ENCODE peak calls at places on chromosomes 13 and 19, in eight cellular contexts. L is OCI-LY7, R is GM23248, A is hepatocyte, I is PC-9, U is HCT116, X is Karpas-422, T is PC-3. B is an unnamed sample. For H3K9me2, the result is how much of the 10 kb centered on the place peaks cover.

GRCh38 chr19:32357720-32358119 is 12.3 kb downstream of the ZNF507 start:
- DNase-seq in L (no peak), R (peak), A (no peak), I (no peak), U (no peak), X (peak), T (peak), B (no peak)

GRCh38 chr19:33621065-33621785 is 528 bp upstream of the CHST8 start:
- DNase-seq in L (no peak), R (no peak), A (no peak), I (no peak), U (no peak), X (no peak), T (no peak), B (peak)

GRCh38 chr13:92188574-92188973 is 790.2 kb downstream of the GPC5 start:
- DNase-seq in L (no peak), R (no peak), A (no peak), I (no peak), U (no peak), X (no peak), T (no peak), B (no peak)

GRCh38 chr13:52027832-52028231 is 3.3 kb downstream of the UTP14C start:
- DNase-seq in L (no peak), R (no peak), A (no peak), I (no peak), U (no peak), X (no peak), T (no peak), B (no peak)

GRCh38 chr13:51849145-51850101 is 4.4 kb upstream of the TMEM272 start:
- DNase-seq in L (peak), R (peak), A (no peak), I (no peak), U (peak), X (peak), T (peak), B (peak)

GRCh38 chr13:59633290-59633689 is 530.4 kb downstream of the DIAPH3 start:
- DNase-seq in L (no peak), R (no peak), A (no peak), I (no peak), U (no peak), X (no peak), T (no peak), B (no peak)

GRCh38 chr13:106567421-106568224 is at the start of gene ARGLU1:
- DNase-seq in L (peak), R (peak), A (peak), I (peak), U (no peak), X (peak), T (peak), B (peak)

GRCh38 chr19:21023901-21024300 is 3.4 kb downstream of the ZNF430 start:
- DNase-seq in L (no peak), R (peak), A (peak), I (no peak), U (no peak), X (no peak), T (peak), B (no peak)

GRCh38 chr19:48556163-48556562 is 4.2 kb downstream of the SULT2B1 start:
- DNase-seq in L (no peak), R (peak), A (peak), I (peak), U (no peak), X (no peak), T (peak), B (peak)

GRCh38 chr13:100382787-100383186 is 205.8 kb downstream of the GGACT start:
- DNase-seq in L (no peak), R (peak), A (no peak), I (no peak), U (no peak), X (no peak), T (no peak), B (no peak)

GRCh38 chr19:12838893-12839656 is 760 bp downstream of the MAST1 start:
- DNase-seq in L (peak), R (no peak), A (no peak), I (no peak), U (no peak), X (peak), T (peak), B (no peak)

GRCh38 chr13:110310541-110311491 is 3.7 kb downstream of the COL4A2 start:
- DNase-seq in L (no peak), R (no peak), A (no peak), I (no peak), U (no peak), X (no peak), T (no peak), B (no peak)

GRCh38 chr19:38812004-38812840 is 523 bp downstream of the LGALS4 start:
- DNase-seq in L (no peak), R (no peak), A (no peak), I (no peak), U (no peak), X (no peak), T (no peak), B (no peak)

GRCh38 chr13:110405597-110406450 is 98.7 kb downstream of the COL4A2 start:
- DNase-seq in L (no peak), R (peak), A (no peak), I (no peak), U (no peak), X (no peak), T (no peak), B (no peak)

DNA sequence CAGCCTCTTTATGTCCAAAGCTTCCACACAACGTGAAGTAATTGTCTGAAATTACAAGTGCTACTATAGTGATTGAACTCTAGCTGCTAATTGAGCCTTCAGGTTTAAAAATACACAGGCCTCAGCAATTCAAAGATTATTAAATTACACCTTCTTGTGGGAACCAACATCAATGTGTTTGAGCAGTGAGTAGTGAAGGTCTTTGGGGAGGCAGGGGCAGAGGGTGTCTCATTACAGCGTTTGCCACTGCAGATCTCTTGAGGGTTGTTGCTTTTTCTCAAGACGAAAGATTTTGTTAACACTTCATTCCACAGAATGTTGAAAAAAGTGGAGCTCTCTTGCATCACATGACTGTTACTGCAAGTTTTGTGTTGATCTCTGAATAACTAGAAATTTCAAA is 253.6 kb downstream of the ATP8A2 start:
- DNase-seq in L (no peak), R (no peak), A (no peak), I (no peak), U (no peak), X (no peak), T (no peak), B (no peak)
- H3K9me2 ChIP-seq in L (under half), R (under half), A (under half), I (under half), U (under half), X (under half), T (under half), B (under half)

DNA sequence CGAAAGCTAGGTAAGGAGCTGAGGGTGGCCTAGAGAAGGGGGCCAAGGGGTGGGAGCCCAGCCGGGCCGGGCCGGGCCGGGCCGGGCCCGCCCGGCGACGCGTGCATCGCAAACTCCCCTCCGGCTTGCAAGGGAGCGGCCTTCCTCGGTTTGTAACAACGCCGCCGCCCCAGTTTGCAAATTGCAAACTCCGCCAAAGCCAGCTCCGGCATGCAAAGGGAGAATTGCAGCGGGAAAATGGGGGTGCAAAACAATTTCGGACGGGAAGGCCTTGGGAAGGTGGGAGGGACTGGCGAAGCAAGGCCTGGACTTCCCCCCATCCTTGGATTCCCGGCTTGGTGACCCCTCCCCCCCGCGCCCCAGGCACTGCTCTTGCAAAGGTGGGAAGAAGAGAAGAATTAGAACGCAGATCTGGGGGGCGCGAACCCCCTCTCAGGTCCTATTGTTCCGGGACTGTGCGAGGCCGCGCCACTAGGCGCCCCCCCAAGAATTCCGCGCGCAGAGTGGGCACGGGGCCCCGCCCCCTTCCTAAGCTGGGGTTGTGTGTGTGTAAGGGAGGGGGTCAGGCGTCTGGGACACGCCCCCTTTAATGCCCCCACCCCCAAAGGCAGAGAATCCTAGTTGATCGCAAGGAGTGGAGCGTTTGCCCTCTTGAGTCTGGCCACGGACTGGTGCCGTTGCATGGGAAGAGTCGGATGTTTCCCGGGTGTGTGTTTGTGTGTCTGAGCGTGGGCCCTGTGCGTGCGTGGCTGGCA is 926 bp downstream of the PRR12 start:
- DNase-seq in L (peak), R (peak), A (peak), I (peak), U (no peak), X (peak), T (peak), B (peak)
- H3K9me2 ChIP-seq in L (under half), R (under half), A (under half), I (under half), U (under half), X (under half), T (under half), B (under half)

DNA sequence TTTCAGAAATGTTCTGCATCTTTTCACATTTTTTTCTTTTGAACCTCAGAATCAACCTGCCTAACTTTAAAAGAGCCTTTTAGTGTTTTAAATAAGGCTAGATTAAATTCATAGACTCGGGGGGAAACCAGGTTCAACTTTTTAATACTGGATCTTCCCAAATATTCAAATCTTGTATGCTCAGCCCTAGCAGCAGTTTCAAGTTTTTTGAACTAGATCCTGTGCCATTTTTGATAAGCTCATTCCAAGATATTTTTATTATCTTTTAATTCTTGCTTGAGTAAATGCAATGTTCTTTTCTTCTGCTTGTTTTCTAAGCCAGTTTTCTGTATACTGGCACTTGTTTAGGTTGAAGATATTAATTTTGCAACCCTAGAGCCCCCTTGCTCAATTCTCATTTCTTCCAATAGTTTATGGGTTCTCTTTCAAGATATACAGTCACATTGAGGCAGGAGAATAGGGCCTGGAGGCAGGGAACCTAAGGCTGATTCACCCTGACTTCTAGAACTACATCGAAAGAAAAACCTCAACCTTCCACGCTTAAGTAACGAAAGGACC is 13.1 kb upstream of the PNMA8C start:
- DNase-seq in L (no peak), R (no peak), A (no peak), I (no peak), U (no peak), X (no peak), T (no peak), B (no peak)
- H3K9me2 ChIP-seq in L (under half), R (under half), A (under half), I (under half), U (under half), X (under half), T (under half), B (under half)

DNA sequence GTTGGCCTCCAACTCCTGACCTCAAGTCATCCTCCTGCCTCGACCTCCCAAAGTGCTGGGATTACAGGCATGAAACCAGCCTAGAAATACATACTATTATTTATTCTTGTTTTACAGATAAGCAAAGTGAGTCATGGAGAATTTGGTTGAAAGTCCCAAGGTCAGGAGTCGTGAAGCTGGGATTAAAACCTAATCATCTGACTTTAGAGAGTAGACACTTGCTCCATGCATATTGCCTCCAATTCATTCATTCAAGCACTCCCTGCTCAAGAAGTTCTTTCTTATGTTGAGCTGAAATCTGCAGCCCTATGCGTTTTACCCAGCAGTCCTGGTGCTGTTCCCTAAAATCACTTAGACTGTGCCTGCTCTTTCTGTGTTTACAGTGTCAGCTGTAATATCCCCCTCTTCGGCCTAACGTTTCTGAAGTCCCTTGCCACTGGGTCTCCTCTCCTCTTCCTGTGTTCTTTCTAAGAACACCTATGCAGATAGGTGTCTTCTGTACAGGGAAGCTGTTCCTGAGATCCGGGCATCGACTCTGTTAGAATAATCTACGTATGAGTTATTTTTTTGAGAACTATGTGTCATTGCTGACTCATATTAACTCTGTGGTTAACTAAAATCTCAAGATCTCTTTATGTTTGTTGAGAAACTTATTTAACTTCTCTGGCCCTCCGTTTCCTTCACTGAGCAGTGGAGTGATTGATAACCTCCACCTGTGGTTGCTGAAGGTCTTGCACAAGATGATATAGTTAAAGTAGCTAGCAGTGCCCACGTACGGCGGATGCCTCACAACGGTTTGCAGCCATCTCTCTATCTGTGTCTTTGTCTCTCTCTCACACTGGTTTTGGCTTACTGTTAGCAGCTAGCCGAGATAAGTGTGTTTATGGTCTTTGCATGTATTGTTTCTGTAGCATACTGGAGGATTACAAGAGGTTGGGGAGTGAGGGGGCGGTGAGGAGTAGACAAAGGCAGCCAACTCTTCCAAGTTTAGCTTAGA is 4.6 kb downstream of the ALOX5AP start:
- DNase-seq in L (peak), R (peak), A (no peak), I (peak), U (peak), X (peak), T (peak), B (no peak)
- H3K9me2 ChIP-seq in L (under half), R (under half), A (under half), I (under half), U (under half), X (under half), T (under half), B (under half)

GRCh38 chr13:48637601-48638000 is 16.1 kb upstream of the CYSLTR2 start:
- DNase-seq in L (no peak), R (no peak), A (no peak), I (no peak), U (no peak), X (no peak), T (no peak), B (no peak)
- H3K9me2 ChIP-seq in L (under half), R (under half), A (under half), I (under half), U (under half), X (under half), T (under half), B (under half)

GRCh38 chr19:1039646-1040475 is at the start of gene ABCA7:
- DNase-seq in L (peak), R (peak), A (peak), I (peak), U (peak), X (peak), T (peak), B (peak)

GRCh38 chr19:1040476-1041271 is 767 bp downstream of the ABCA7 start:
- DNase-seq in L (peak), R (peak), A (peak), I (peak), U (peak), X (peak), T (peak), B (peak)

GRCh38 chr19:1041835-1042685 is 2.2 kb downstream of the ABCA7 start:
- DNase-seq in L (no peak), R (peak), A (no peak), I (no peak), U (peak), X (no peak), T (peak), B (no peak)

GRCh38 chr19:1042689-1043511 is 3.0 kb downstream of the ABCA7 start:
- DNase-seq in L (no peak), R (no peak), A (no peak), I (no peak), U (no peak), X (no peak), T (no peak), B (no peak)

DNA sequence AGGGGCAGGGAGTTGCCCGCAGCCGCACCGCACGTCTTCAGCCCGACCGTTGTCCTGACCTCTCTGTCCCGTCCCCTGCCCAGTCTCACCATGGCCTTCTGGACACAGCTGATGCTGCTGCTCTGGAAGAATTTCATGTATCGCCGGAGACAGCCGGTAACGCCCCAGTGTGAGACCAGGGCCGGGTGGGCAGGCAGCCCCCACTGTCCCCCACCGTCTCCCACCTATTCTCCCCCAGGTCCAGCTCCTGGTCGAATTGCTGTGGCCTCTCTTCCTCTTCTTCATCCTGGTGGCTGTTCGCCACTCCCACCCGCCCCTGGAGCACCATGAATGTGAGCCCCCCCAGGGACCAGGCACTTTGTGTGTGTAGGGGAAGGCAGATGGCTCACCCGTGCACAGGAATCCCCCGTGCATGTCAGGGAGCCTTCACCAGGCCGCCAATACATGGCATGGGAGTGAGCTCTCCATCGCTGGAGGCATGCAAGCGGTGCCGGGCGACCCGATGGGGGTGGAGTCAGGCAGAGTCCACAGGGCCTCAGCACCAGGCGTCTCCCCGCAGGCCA is 1.4 kb downstream of the ABCA7 start:
- DNase-seq in L (no peak), R (no peak), A (no peak), I (no peak), U (no peak), X (no peak), T (no peak), B (no peak)
- H3K9me2 ChIP-seq in L (under half), R (under half), A (under half), I (under half), U (under half), X (under half), T (under half), B (under half)

DNA sequence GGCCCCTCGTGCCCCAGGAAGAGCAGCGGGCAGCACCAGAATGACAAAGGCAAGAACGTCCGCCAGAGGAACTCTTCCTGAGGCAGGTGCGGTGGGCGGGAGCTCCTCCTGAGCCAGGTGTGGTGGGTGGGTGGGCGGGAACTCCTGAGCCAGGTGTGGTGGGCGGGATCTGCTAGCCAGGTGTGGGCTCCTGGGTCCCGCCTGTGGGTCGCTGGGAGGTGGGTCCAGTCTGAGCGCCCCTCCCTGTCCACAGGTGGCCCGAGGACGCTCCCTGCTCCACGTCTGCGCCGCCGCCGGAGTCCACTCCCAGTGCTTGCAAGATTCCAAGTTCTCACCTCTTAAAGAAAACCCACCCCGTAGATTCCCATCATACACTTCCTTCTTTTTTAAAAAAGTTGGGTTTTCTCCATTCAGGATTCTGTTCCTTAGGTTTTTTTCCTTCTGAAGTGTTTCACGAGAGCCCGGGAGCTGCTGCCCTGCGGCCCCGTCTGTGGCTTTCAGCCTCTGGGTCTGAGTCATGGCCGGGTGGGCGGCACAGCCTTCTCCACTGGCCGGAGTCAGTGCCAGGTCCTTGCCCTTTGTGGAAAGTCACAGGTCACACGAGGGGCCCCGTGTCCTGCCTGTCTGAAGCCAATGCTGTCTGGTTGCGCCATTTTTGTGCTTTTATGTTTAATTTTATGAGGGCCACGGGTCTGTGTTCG is 7.0 kb upstream of the HCN2 start:
- DNase-seq in L (no peak), R (peak), A (no peak), I (no peak), U (no peak), X (no peak), T (no peak), B (peak)
- H3K9me2 ChIP-seq in L (under half), R (under half), A (under half), I (under half), U (under half), X (under half), T (under half), B (under half)

GRCh38 chr13:40340368-40341085 is 325.9 kb downstream of the FOXO1 start:
- DNase-seq in L (no peak), R (no peak), A (no peak), I (no peak), U (no peak), X (peak), T (peak), B (no peak)

GRCh38 chr13:40341501-40341900 is 324.9 kb downstream of the FOXO1 start:
- DNase-seq in L (no peak), R (no peak), A (no peak), I (no peak), U (no peak), X (peak), T (no peak), B (no peak)

GRCh38 chr13:40341086-40341471 is 325.4 kb downstream of the FOXO1 start:
- DNase-seq in L (no peak), R (no peak), A (no peak), I (no peak), U (no peak), X (no peak), T (no peak), B (peak)

GRCh38 chr13:40336228-40337221 is 329.9 kb downstream of the FOXO1 start:
- DNase-seq in L (no peak), R (no peak), A (peak), I (no peak), U (no peak), X (no peak), T (no peak), B (no peak)

GRCh38 chr13:40338217-40338616 is 328.2 kb downstream of the FOXO1 start:
- DNase-seq in L (no peak), R (no peak), A (no peak), I (no peak), U (no peak), X (no peak), T (no peak), B (no peak)
- H3K9me2 ChIP-seq in L (under half), R (under half), A (under half), I (under half), U (under half), X (under half), T (under half), B (under half)

B was measured in GM23338.